ENCODE peak calls at places on chromosomes 7 and 10, in five cellular contexts. H, K, V, A and P are unnamed samples.

GRCh38 chr7:28931565-28931964 is 26.6 kb downstream of the TRIL start:
- DNase-seq in H (no peak), K (no peak), V (no peak), A (no peak), P (no peak)

GRCh38 chr7:25952277-25953057 is 199.5 kb upstream of the NFE2L3 start:
- DNase-seq in H (no peak), K (no peak), V (no peak), A (no peak), P (no peak)

GRCh38 chr7:150502519-150502918 is 12.2 kb upstream of the GIMAP7 start:
- DNase-seq in H (no peak), K (no peak), V (no peak), A (no peak), P (no peak)

GRCh38 chr7:26900283-26900682 is 35.9 kb upstream of the SKAP2 start:
- DNase-seq in H (no peak), K (no peak), V (no peak), A (no peak), P (no peak)

GRCh38 chr7:47896809-47897423 is 51.4 kb downstream of the PKD1L1 start:
- DNase-seq in H (no peak), K (no peak), V (no peak), A (no peak), P (no peak)

GRCh38 chr7:86768967-86769760 is 125.5 kb downstream of the GRM3 start:
- DNase-seq in H (no peak), K (no peak), V (no peak), A (no peak), P (no peak)

GRCh38 chr7:42247301-42247700 is 10.3 kb upstream of the GLI3 start:
- DNase-seq in H (peak), K (no peak), V (no peak), A (no peak), P (no peak)

GRCh38 chr10:75613685-75614587 is 182.5 kb downstream of the LRMDA start:
- DNase-seq in H (peak), K (no peak), V (peak), A (no peak), P (no peak)

GRCh38 chr7:124263232-124263827 is 230.5 kb upstream of the TMEM229A start:
- DNase-seq in H (peak), K (no peak), V (no peak), A (no peak), P (no peak)

GRCh38 chr10:71880425-71881306 is 29.6 kb upstream of the PSAP start:
- DNase-seq in H (no peak), K (peak), V (no peak), A (no peak), P (no peak)

GRCh38 chr7:19404912-19405329 is 259.7 kb upstream of the FERD3L start:
- DNase-seq in H (peak), K (no peak), V (peak), A (no peak), P (peak)

GRCh38 chr10:38112159-38112558 is 18.0 kb downstream of the ZNF37A start:
- DNase-seq in H (no peak), K (no peak), V (no peak), A (no peak), P (no peak)

GRCh38 chr7:66748791-66749190 is 8.3 kb downstream of the RABGEF1 start:
- DNase-seq in H (no peak), K (peak), V (no peak), A (no peak), P (no peak)

GRCh38 chr7:51477819-51478218 is 161.2 kb upstream of the COBL start:
- DNase-seq in H (no peak), K (no peak), V (no peak), A (no peak), P (no peak)

GRCh38 chr7:94284120-94284519 is 110.6 kb upstream of the COL1A2 start:
- DNase-seq in H (no peak), K (no peak), V (no peak), A (no peak), P (no peak)

GRCh38 chr7:144057954-144058353 is 9.2 kb downstream of the OR2A5 start:
- DNase-seq in H (peak), K (no peak), V (no peak), A (no peak), P (no peak)

GRCh38 chr7:93690021-93690420 is 115.5 kb upstream of the CALCR start:
- DNase-seq in H (no peak), K (no peak), V (no peak), A (no peak), P (no peak)

GRCh38 chr7:36972140-36972518 is 247.8 kb upstream of the AOAH start:
- DNase-seq in H (peak), K (no peak), V (no peak), A (no peak), P (no peak)

GRCh38 chr7:20206104-20206896 is 10.9 kb downstream of the MACC1 start:
- DNase-seq in H (no peak), K (no peak), V (no peak), A (no peak), P (no peak)

GRCh38 chr7:26332698-26333097 is 41.0 kb downstream of the SNX10 start:
- DNase-seq in H (no peak), K (no peak), V (no peak), A (no peak), P (no peak)

GRCh38 chr10:103554488-103555320 is 61.2 kb downstream of the NEURL1 start:
- DNase-seq in H (peak), K (peak), V (peak), A (no peak), P (peak)
- H3K4me3 ChIP-seq in H (peak), K (peak), V (peak), A (peak), P (peak)

GRCh38 chr7:133650487-133651292 is 397.8 kb downstream of the EXOC4 start:
- DNase-seq in H (no peak), K (no peak), V (no peak), A (no peak), P (no peak)
- H3K4me3 ChIP-seq in H (no peak), K (no peak), V (no peak), A (no peak), P (no peak)

GRCh38 chr10:100875484-100876166 is 37.1 kb upstream of the SLF2 start:
- DNase-seq in H (no peak), K (no peak), V (no peak), A (no peak), P (no peak)
- H3K4me3 ChIP-seq in H (no peak), K (no peak), V (no peak), A (no peak), P (no peak)

DNA sequence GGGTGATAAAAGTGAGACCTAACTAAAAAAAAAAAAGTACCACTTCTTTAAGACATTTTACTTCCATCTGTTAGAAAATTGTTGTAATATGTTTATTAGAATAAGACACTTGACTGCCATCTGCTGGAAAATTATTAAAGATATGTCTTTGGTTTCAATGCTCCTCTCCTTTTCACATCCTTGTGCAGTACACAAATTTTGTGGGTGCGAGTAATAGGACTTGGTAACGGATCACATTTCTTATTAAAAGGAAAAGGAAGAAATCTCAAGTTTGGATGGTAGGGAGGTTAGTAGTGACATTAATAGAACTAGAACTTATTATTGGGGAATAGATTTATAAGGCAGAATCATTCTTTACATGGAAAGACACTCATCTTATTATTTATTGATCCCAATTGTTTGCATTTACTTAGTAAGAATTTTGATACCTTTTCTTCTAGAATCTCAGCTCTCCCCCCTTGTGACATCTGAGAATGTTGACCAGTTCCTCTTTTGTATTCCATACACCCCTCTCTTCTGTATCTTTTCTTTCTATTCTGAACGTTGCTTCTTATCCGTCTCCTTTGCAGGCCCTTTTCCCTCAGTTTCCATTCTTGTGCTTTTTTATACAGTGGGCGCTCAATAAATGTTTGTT is 43.0 kb upstream of the RPA3 start:
- DNase-seq in H (peak), K (no peak), V (no peak), A (no peak), P (no peak)
- H3K4me3 ChIP-seq in H (peak), K (peak), V (no peak), A (peak), P (peak)

DNA sequence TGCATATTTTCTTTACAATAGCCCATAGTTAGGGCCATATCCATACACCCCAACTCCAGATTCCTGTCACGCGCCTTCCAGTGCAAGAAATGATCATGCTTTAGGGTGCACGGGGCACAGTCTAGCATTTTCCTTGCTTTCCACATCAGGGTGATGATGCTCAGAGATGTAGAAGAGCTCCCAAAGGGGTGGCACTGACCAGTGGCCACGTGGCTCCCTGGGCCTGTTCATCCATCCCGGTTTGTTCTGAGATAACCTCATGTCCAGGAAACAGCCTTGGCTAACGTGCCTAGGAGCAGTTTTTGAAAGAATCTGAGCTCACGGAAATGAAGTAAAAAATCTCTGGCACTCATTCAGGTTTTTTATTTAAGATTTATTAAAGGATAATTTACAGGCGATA is 139.3 kb downstream of the GALNT17 start:
- DNase-seq in H (no peak), K (no peak), V (no peak), A (no peak), P (no peak)
- H3K4me3 ChIP-seq in H (no peak), K (no peak), V (no peak), A (peak), P (no peak)

GRCh38 chr7:153887756-153888591 is 164.2 kb upstream of the DPP6 start:
- DNase-seq in H (no peak), K (no peak), V (no peak), A (no peak), P (no peak)
- H3K4me3 ChIP-seq in H (no peak), K (peak), V (no peak), A (no peak), P (no peak)

GRCh38 chr10:123275183-123275549 is 121.0 kb downstream of the BUB3 start:
- DNase-seq in H (no peak), K (no peak), V (no peak), A (no peak), P (no peak)
- H3K4me3 ChIP-seq in H (no peak), K (no peak), V (no peak), A (no peak), P (no peak)